ENCODE peak calls at places on chromosome 1, in eight cellular contexts. J is GM12878, E is K562, B is H1, K is HCT116, S is GM23338, V is endothelial cell of umbilical vein, R is HepG2. T is an unnamed sample.

GRCh38 chr1:147242449-147243227 is at the start of gene CHD1L:
- DNase-seq in J (peak; percentile 73), E (peak; percentile 97), B (peak; percentile 93), K (peak; percentile 90), S (peak; percentile 95), V (peak; percentile 95), R (peak; percentile 88), T (peak; percentile 22)

GRCh38 chr1:41861509-41862410 is 57.0 kb downstream of the HIVEP3 start:
- DNase-seq in J (no peak), E (no peak), B (no peak), K (no peak), S (no peak), V (no peak), R (no peak), T (no peak)

GRCh38 chr1:21927531-21928237 is 9.4 kb downstream of the HSPG2 start:
- DNase-seq in J (no peak), E (no peak), B (no peak), K (no peak), S (no peak), V (peak; percentile 56), R (peak; percentile 79), T (no peak)

GRCh38 chr1:46152021-46152420 is 19.6 kb upstream of the PIK3R3 start:
- DNase-seq in J (no peak), E (no peak), B (no peak), K (no peak), S (no peak), V (no peak), R (no peak), T (no peak)

GRCh38 chr1:18176619-18177018 is 69.0 kb downstream of the IGSF21 start:
- DNase-seq in J (no peak), E (no peak), B (no peak), K (no peak), S (no peak), V (no peak), R (no peak), T (no peak)

GRCh38 chr1:186154651-186155050 is 220.4 kb downstream of the TPR start:
- DNase-seq in J (no peak), E (no peak), B (no peak), K (no peak), S (no peak), V (no peak), R (no peak), T (no peak)

GRCh38 chr1:86938450-86938849 is 24.0 kb downstream of the HS2ST1 start:
- DNase-seq in J (no peak), E (no peak), B (no peak), K (no peak), S (no peak), V (no peak), R (no peak), T (no peak)

GRCh38 chr1:185601189-185601588 is 133.0 kb upstream of the HMCN1 start:
- DNase-seq in J (no peak), E (no peak), B (no peak), K (no peak), S (no peak), V (no peak), R (no peak), T (no peak)

GRCh38 chr1:58782308-58783089 is 1.3 kb downstream of the JUN start:
- DNase-seq in J (no peak), E (peak; percentile 72), B (peak; percentile 78), K (no peak), S (peak; percentile 64), V (peak; percentile 43), R (no peak), T (no peak)

GRCh38 chr1:117093870-117094621 is 27.5 kb downstream of the TRIM45 start:
- DNase-seq in J (no peak), E (peak; percentile 74), B (no peak), K (peak; percentile 8), S (peak; percentile 61), V (peak; percentile 90), R (no peak), T (no peak)

GRCh38 chr1:53121319-53122172 is 20.9 kb downstream of the SLC1A7 start:
- DNase-seq in J (no peak), E (no peak), B (no peak), K (no peak), S (no peak), V (no peak), R (peak; percentile 83), T (no peak)

GRCh38 chr1:118984086-118984989 is 3.8 kb downstream of the TBX15 start:
- DNase-seq in J (no peak), E (peak; percentile 27), B (peak; percentile 80), K (no peak), S (peak; percentile 92), V (peak; percentile 24), R (no peak), T (no peak)
- TF ChIP-seq EZH2 in J (no peak), E (no peak), B (no peak), K (no peak), S (peak; percentile 94), V (peak; percentile 92), R (no peak), T (no peak)

GRCh38 chr1:200411406-200412257 is 1.8 kb upstream of the ZNF281 start:
- DNase-seq in J (no peak), E (no peak), B (peak; percentile 80), K (no peak), S (peak; percentile 94), V (no peak), R (peak; percentile 64), T (no peak)

GRCh38 chr1:200410566-200410878 is 686 bp upstream of the ZNF281 start:
- DNase-seq in J (no peak), E (peak; percentile 26), B (no peak), K (peak; percentile 68), S (peak; percentile 91), V (no peak), R (no peak), T (no peak)

GRCh38 chr1:200406161-200406797 is 3.6 kb downstream of the ZNF281 start:
- DNase-seq in J (no peak), E (no peak), B (no peak), K (no peak), S (no peak), V (no peak), R (no peak), T (no peak)

GRCh38 chr1:200409203-200409760 is 554 bp downstream of the ZNF281 start:
- DNase-seq in J (no peak), E (peak; percentile 66), B (peak; percentile 61), K (no peak), S (peak; percentile 57), V (peak; percentile 59), R (no peak), T (no peak)

DNA sequence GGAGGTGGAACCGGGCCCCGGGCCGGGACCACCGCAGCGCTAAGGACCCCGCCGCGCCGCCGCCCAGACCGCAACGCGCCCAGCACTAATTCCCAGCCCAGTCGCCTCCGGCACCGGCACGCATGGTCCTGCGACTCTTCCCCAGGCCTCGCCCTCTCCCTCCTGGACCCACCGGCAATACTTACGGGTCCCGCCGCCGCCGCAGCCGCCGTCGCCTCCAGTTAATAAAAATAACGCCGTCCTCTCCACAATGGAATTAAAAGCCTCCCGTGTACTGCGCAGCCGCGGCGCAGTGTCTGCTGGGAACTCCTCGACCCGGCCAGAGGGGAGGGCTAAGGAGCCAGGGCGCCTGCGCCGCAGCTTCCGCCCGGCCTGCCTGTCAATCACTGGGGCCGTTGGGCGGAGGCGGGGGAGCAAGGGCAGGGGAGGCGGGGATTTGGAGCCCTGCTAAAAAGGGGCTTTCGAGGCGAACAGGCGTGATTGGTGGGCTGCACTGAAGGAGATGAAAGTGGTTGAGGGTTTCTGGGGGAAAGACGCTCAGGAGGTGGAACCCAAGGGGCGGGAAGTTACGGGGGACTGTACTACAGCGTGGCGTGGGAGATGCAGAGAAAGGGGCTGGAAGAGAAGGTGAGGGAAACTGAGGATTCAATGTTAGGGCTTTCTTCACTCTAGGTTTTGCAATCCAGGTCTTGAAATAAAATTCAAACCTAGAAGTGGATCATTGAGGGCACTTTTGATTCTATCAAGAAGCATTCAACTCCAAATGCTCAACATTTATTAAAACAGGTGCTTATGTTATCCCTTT is at the start of gene ZNF281:
- DNase-seq in J (peak; percentile 85), E (peak; percentile 98), B (peak; percentile 98), K (peak; percentile 79), S (peak; percentile 99), V (peak; percentile 95), R (peak; percentile 85), T (peak; percentile 67)
- TF ChIP-seq POLR2AphosphoS5 in J (peak; percentile 67), E (peak; percentile 84), B (peak; percentile 25), K (peak; percentile 79), S (peak; percentile 68), V (peak; percentile 47), R (peak; percentile 88), T (peak; percentile 85)

GRCh38 chr1:6007318-6008083 is 15.3 kb upstream of the NPHP4 start:
- DNase-seq in J (no peak), E (peak; percentile 83), B (no peak), K (no peak), S (peak; percentile 33), V (no peak), R (no peak), T (no peak)
- H3K4me3 ChIP-seq in J (no peak overlapping the region), E (peak overlapping the region; percentile 9), B (no peak overlapping the region), K (no peak overlapping the region), S (no peak overlapping the region), V (no peak overlapping the region), R (no peak overlapping the region), T (peak overlapping the region; percentile 59)

GRCh38 chr1:30378991-30379581 is 344.3 kb downstream of the MATN1 start:
- DNase-seq in J (no peak), E (no peak), B (no peak), K (no peak), S (no peak), V (no peak), R (peak; percentile 18), T (peak; percentile 47)

GRCh38 chr1:30381266-30381665 is 342.1 kb downstream of the MATN1 start:
- DNase-seq in J (no peak), E (no peak), B (no peak), K (no peak), S (no peak), V (no peak), R (no peak), T (no peak)

GRCh38 chr1:30380625-30380984 is 342.8 kb downstream of the MATN1 start:
- DNase-seq in J (no peak), E (no peak), B (no peak), K (no peak), S (no peak), V (no peak), R (no peak), T (no peak)

GRCh38 chr1:30378023-30378596 is 345.3 kb downstream of the MATN1 start:
- DNase-seq in J (no peak), E (no peak), B (no peak), K (no peak), S (no peak), V (no peak), R (no peak), T (no peak)

DNA sequence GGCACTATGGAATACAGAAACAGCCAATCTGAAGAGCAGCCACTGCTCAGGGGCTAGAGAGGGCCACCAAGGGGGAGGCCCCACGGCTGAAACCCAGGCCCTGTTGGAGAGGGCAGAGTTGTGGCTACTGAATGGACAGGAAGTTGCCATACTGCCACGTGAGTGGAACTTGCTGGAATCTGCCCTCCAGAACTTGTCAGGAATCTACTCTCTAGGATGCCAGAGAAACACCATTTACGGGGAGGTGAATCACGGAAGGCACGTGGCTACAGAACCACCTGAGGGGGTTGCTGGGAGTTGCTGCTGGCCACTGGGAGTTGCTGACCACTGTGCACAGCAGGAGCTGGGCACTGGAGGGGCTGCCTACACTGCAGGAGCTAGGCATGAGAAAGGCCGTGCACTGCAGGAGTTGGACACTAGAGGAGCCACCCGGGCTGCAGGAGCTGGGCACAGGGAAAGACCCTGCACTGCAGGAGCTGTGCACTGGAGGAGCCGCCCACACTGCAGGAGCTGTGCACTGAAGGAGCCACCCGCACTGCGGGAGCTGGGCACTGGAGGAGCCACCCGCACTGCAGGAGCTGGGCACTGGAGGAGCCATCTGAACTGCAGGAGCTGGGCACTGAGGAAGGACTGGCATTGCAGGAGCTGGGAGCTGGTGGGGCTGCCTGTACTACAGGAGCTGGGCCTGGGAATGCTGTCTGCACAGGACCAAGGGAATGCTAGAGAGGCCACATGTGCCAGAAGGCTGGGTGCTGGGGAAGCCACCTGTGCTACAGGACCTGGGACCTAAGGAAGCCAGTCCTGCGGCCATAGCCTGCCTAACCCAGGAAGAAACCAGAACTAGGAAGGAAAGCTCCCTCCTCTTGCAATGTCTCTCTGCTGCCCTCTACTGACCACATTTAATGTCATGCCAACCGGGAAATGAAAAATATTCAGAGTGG is 343.4 kb downstream of the MATN1 start:
- DNase-seq in J (peak; percentile 19), E (peak; percentile 75), B (peak; percentile 72), K (peak; percentile 60), S (peak; percentile 92), V (peak; percentile 50), R (peak; percentile 49), T (peak; percentile 40)
- TF ChIP-seq EZH2 in J (no peak), E (no peak), B (no peak), K (no peak), S (no peak), V (no peak), R (no peak), T (no peak)